ENCODE peak calls at places on chromosomes 3 and 15, in seven cellular contexts. One of them, this sample, is unnamed.

GRCh38 chr3:139827833-139828232 is 107.2 kb upstream of the CLSTN2 start:
- DNase-seq in GM03348: no peak
- DNase-seq in ureter: no peak
- DNase-seq in NCI-H1417: no peak
- DNase-seq in GM23338: no peak
- DNase-seq in hypothalamus: no peak
- DNase-seq in CD8-positive, alpha-beta T cell: no peak
- DNase-seq in this sample: no peak

GRCh38 chr3:72405943-72406585 is 442.2 kb downstream of the SHQ1 start:
- DNase-seq in GM03348: no peak
- DNase-seq in ureter: no peak
- DNase-seq in NCI-H1417: no peak
- DNase-seq in GM23338: no peak
- DNase-seq in hypothalamus: no peak
- DNase-seq in CD8-positive, alpha-beta T cell: no peak
- DNase-seq in this sample: no peak

GRCh38 chr3:86988986-86989385 is 2.0 kb downstream of the VGLL3 start:
- DNase-seq in GM03348: no peak
- DNase-seq in ureter: no peak
- DNase-seq in NCI-H1417: no peak
- DNase-seq in GM23338: no peak
- DNase-seq in hypothalamus: no peak
- DNase-seq in CD8-positive, alpha-beta T cell: no peak
- DNase-seq in this sample: no peak

GRCh38 chr3:16606398-16606797 is 1.2 kb upstream of the DAZL start:
- DNase-seq in GM03348: peak; percentile 4
- DNase-seq in ureter: no peak
- DNase-seq in NCI-H1417: no peak
- DNase-seq in GM23338: peak; percentile 23
- DNase-seq in hypothalamus: no peak
- DNase-seq in CD8-positive, alpha-beta T cell: no peak
- DNase-seq in this sample: no peak

GRCh38 chr15:38085931-38086562 is 151.6 kb downstream of the TMCO5A start:
- DNase-seq in GM03348: peak; percentile 20
- DNase-seq in ureter: no peak
- DNase-seq in NCI-H1417: no peak
- DNase-seq in GM23338: no peak
- DNase-seq in hypothalamus: no peak
- DNase-seq in CD8-positive, alpha-beta T cell: no peak
- DNase-seq in this sample: no peak

GRCh38 chr3:160695906-160696305 is 18.9 kb downstream of the ARL14 start:
- DNase-seq in GM03348: no peak
- DNase-seq in ureter: no peak
- DNase-seq in NCI-H1417: no peak
- DNase-seq in GM23338: no peak
- DNase-seq in hypothalamus: no peak
- DNase-seq in CD8-positive, alpha-beta T cell: no peak
- DNase-seq in this sample: no peak

GRCh38 chr3:24495334-24495994 is 814 bp upstream of the THRB start:
- DNase-seq in GM03348: peak; percentile 36
- DNase-seq in ureter: peak; percentile 65
- DNase-seq in NCI-H1417: no peak
- DNase-seq in GM23338: peak; percentile 80
- DNase-seq in hypothalamus: no peak
- DNase-seq in CD8-positive, alpha-beta T cell: no peak
- DNase-seq in this sample: peak; percentile 67

GRCh38 chr15:40320409-40320808 is 3.1 kb upstream of the INAFM2 start:
- DNase-seq in GM03348: no peak
- DNase-seq in ureter: no peak
- DNase-seq in NCI-H1417: no peak
- DNase-seq in GM23338: no peak
- DNase-seq in hypothalamus: no peak
- DNase-seq in CD8-positive, alpha-beta T cell: no peak
- DNase-seq in this sample: no peak

GRCh38 chr3:66107855-66108254 is 69.1 kb upstream of the MAGI1 start:
- DNase-seq in GM03348: peak; percentile 73
- DNase-seq in ureter: no peak
- DNase-seq in NCI-H1417: no peak
- DNase-seq in GM23338: no peak
- DNase-seq in hypothalamus: no peak
- DNase-seq in CD8-positive, alpha-beta T cell: no peak
- DNase-seq in this sample: no peak

GRCh38 chr3:191361456-191361855 is 31.1 kb upstream of the UTS2B start:
- DNase-seq in GM03348: no peak
- DNase-seq in ureter: no peak
- DNase-seq in NCI-H1417: no peak
- DNase-seq in GM23338: no peak
- DNase-seq in hypothalamus: no peak
- DNase-seq in CD8-positive, alpha-beta T cell: no peak
- DNase-seq in this sample: no peak

GRCh38 chr15:68667800-68668625 is 89.2 kb downstream of the CORO2B start:
- DNase-seq in GM03348: no peak
- DNase-seq in ureter: no peak
- DNase-seq in NCI-H1417: peak; percentile 12
- DNase-seq in GM23338: no peak
- DNase-seq in hypothalamus: no peak
- DNase-seq in CD8-positive, alpha-beta T cell: no peak
- DNase-seq in this sample: no peak

GRCh38 chr3:15601399-15602145 is at the start of the genes BTD and HACL1:
- DNase-seq in GM03348: peak; percentile 97
- DNase-seq in ureter: peak; percentile 98
- DNase-seq in NCI-H1417: no peak
- DNase-seq in GM23338: peak; percentile 100
- DNase-seq in hypothalamus: no peak
- DNase-seq in CD8-positive, alpha-beta T cell: peak; percentile 97
- DNase-seq in this sample: peak; percentile 98

GRCh38 chr15:38253448-38253847 is 812 bp downstream of the SPRED1 start:
- DNase-seq in GM03348: peak; percentile 35
- DNase-seq in ureter: no peak
- DNase-seq in NCI-H1417: no peak
- DNase-seq in GM23338: peak; percentile 60
- DNase-seq in hypothalamus: no peak
- DNase-seq in CD8-positive, alpha-beta T cell: no peak
- DNase-seq in this sample: no peak

This sample was measured in WTC11.